ENCODE peak calls at places on chromosomes 1 and 21, in six cellular contexts. A, U, L, D, Z and Y are unnamed samples. For H3K27me3, the result is how much of the 10 kb centered on the place peaks cover.

GRCh38 chr1:54302951-54303843 is 103.0 kb downstream of the SSBP3 start:
- DNase-seq in A (no peak), U (peak), L (no peak), D (no peak), Z (no peak), Y (no peak)

GRCh38 chr1:155648207-155649147 is 38.5 kb downstream of the MSTO1 start:
- DNase-seq in U (peak), L (no peak), Z (no peak), D (peak), A (peak), Y (no peak)

GRCh38 chr1:116001739-116002487 is 25.6 kb downstream of the SLC22A15 start:
- DNase-seq in D (peak), A (no peak), Z (no peak), U (no peak), L (no peak), Y (no peak)

GRCh38 chr1:198165927-198166647 is 9.3 kb downstream of the NEK7 start:
- DNase-seq in A (peak), D (no peak), U (no peak), L (no peak), Z (no peak), Y (no peak)

GRCh38 chr1:44947060-44947773 is 39.2 kb downstream of the EIF2B3 start:
- DNase-seq in D (no peak), L (no peak), A (no peak), U (peak), Z (no peak), Y (no peak)

GRCh38 chr1:78003070-78003751 is 1.5 kb upstream of the DNAJB4 start:
- DNase-seq in Z (no peak), U (no peak), L (no peak), D (peak), A (no peak), Y (no peak)

GRCh38 chr1:6612641-6613360 is 730 bp upstream of the PHF13 start:
- DNase-seq in A (peak), Z (no peak), D (peak), L (no peak), U (peak), Y (no peak)

GRCh38 chr1:172949096-172949495 is 101.6 kb downstream of the TNFSF18 start:
- DNase-seq in D (no peak), L (no peak), U (no peak), A (no peak), Z (no peak), Y (no peak)

GRCh38 chr1:66916320-66916719 is 8.3 kb downstream of the DNAI4 start:
- DNase-seq in Z (no peak), D (no peak), L (no peak), A (no peak), U (no peak), Y (no peak)

GRCh38 chr1:46687095-46687659 is 15.5 kb downstream of the TEX38 start:
- DNase-seq in U (peak), Z (peak), D (peak), L (no peak), A (no peak), Y (no peak)

GRCh38 chr21:42447182-42447581 is 43.5 kb downstream of the UBASH3A start:
- DNase-seq in Z (no peak), A (no peak), U (no peak), D (no peak), L (no peak), Y (no peak)

GRCh38 chr1:201769966-201770365 is 59.0 kb upstream of the IPO9 start:
- DNase-seq in A (no peak), D (no peak), Z (no peak), L (no peak), U (peak), Y (no peak)

GRCh38 chr1:169287280-169287679 is 80.3 kb downstream of the NME7 start:
- DNase-seq in L (no peak), D (no peak), Z (no peak), A (no peak), U (no peak), Y (no peak)

GRCh38 chr1:238658766-238659165 is 727.6 kb upstream of the CHRM3 start:
- DNase-seq in A (no peak), U (peak), D (peak), L (no peak), Z (no peak), Y (no peak)

GRCh38 chr21:41068411-41069304 is 99.3 kb upstream of the BACE2 start:
- DNase-seq in L (peak), Z (peak), A (peak), U (peak), D (peak), Y (no peak)

DNA sequence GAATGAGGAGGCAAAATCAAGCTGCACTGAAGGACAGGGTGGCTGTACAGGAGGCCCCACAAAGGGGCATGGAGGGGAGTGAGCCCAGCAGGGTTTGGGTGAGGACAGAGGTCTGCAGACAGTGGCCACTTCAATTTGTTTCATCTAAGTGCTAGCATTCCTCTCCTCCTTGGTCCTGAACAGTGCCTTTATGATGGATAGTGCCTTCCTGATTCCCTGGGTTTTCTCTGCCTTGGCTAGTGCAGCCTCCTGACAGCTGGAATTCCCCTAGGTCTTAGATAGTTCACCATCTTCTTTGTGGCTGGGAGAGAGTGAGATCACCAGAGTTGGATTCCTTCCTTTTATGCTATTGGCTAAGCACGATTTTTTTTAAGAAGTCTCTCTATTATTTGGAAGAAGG is 3.8 kb upstream of the HPCAL4 start:
- DNase-seq in U (peak), Z (no peak), A (no peak), L (no peak), D (no peak), Y (no peak)
- H3K27me3 ChIP-seq in U (under half), Z (under half), A (half or more), L (under half), D (under half), Y (under half)

GRCh38 chr1:52978045-52978444 is 51.0 kb downstream of the SCP2 start:
- DNase-seq in U (no peak), A (no peak), Z (no peak), D (no peak), L (no peak), Y (no peak)

GRCh38 chr1:52973843-52974242 is 46.8 kb downstream of the SCP2 start:
- DNase-seq in Z (no peak), U (no peak), D (no peak), L (no peak), A (no peak), Y (no peak)

GRCh38 chr1:52976183-52977035 is 49.3 kb downstream of the SCP2 start:
- DNase-seq in Z (no peak), U (peak), A (peak), D (no peak), L (no peak), Y (no peak)
- H3K27ac ChIP-seq in Z (no peak), U (no peak), A (no peak), D (no peak), L (no peak), Y (no peak)

GRCh38 chr1:3670823-3671251 is 18.5 kb downstream of the TP73 start:
- DNase-seq in Z (no peak), U (no peak), D (no peak), L (no peak), A (no peak), Y (no peak)
- H3K27me3 ChIP-seq in Z (under half), U (under half), D (under half), L (under half), A (under half), Y (half or more)

DNA sequence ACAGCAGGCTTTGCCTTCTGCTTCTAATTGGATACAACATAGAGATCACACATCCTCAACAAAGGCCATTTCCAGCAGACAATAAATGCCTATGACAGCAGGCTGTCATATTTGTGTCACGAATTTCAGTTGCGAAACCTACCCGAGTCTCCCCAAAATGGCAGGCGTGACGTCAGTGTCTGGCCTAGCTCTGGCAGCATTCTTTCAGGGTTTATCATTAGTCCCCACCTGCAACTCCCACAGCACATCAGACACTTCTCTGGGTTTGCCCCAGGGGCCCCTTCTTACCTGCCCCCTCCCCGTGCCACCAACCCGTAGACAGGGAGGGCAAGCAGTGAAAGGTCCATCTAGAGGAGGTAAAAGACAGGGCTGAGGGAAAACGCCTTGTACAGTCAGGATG is 35.7 kb downstream of the KIAA1614 start:
- DNase-seq in Z (no peak), L (no peak), A (no peak), D (no peak), U (peak), Y (no peak)
- H3K27ac ChIP-seq in Z (no peak), L (no peak), A (no peak), D (no peak), U (no peak), Y (no peak)

DNA sequence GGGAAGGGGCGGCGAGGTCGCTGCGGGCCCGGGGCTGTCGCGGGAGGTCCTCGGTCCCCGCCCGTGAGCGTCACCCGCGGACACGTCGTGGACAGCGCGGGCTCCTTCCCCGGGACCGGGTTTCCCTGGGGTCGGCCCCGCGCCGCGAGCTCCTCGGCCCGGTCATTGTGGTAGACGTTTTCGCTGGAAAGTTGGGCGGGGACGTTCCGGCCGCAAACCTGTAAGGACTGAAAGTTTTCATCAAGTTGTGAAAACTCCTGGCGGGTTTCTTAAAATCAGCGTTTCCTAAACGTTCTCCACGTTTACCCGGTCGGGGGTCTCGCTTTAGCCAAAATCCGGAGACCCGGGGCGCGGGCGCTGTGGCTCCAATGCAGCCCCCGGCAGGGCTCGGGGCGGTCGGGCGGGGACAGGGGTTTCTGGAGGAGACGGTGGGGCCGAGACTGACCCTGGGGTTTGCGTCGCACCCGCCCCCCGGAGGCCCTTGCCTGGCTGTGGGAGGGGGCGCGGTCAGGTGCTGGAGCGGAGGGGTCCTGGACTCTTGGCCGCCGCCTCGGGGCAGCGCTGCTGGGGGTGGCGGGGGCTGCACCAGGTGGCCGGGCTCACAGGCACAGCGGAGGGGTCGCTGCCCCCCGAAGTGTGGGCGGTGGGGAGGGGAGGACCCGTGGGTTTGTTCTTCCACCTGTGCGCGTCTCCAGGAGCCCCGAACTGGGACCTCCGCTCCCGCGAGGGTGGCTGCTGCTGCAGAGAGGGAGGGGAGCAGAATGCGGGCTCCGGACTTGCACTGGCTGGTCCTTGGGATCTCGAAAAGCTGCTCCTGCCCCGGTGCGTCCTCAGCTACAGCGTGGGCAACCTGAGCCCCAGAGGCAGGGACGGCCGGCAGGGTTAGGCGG is 827 bp downstream of the PRKCZ start:
- DNase-seq in Z (no peak), A (peak), L (no peak), U (no peak), D (peak), Y (no peak)
- H3K27me3 ChIP-seq in Z (under half), A (under half), L (under half), U (under half), D (under half), Y (half or more)

GRCh38 chr1:160652924-160653619 is 6.2 kb upstream of the SLAMF1 start:
- DNase-seq in D (no peak), L (no peak), A (no peak), U (no peak), Z (no peak), Y (no peak)
- H3K27ac ChIP-seq in D (no peak), L (no peak), A (no peak), U (no peak), Z (no peak), Y (no peak)

DNA sequence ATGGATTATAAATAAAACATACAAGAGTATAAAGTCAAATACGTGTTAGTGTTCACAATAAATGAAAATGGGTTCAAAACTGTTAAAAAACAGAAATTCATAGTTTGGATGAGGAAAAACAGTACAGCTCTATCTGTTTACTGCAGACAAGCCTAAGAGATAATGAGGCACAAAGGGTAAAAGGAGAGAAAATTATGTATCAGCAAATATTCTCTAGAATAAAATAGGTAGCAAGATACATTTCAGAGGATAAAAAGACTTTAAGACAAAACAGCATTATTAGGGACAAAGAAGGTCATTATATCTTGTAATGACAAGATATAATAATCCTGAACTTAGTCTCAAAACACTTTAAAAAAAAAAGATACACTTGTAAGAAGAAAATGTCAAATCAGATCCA is 123.1 kb downstream of the EPHB2 start:
- DNase-seq in D (no peak), L (no peak), Z (no peak), A (no peak), U (no peak), Y (no peak)
- H3K27me3 ChIP-seq in D (under half), L (under half), Z (under half), A (under half), U (under half), Y (under half)

GRCh38 chr1:94095112-94095637 is 25.8 kb downstream of the ABCA4 start:
- DNase-seq in D (no peak), A (no peak), U (peak), L (no peak), Z (peak), Y (no peak)
- H3K27ac ChIP-seq in D (no peak), A (no peak), U (peak), L (no peak), Z (peak), Y (peak)

DNA sequence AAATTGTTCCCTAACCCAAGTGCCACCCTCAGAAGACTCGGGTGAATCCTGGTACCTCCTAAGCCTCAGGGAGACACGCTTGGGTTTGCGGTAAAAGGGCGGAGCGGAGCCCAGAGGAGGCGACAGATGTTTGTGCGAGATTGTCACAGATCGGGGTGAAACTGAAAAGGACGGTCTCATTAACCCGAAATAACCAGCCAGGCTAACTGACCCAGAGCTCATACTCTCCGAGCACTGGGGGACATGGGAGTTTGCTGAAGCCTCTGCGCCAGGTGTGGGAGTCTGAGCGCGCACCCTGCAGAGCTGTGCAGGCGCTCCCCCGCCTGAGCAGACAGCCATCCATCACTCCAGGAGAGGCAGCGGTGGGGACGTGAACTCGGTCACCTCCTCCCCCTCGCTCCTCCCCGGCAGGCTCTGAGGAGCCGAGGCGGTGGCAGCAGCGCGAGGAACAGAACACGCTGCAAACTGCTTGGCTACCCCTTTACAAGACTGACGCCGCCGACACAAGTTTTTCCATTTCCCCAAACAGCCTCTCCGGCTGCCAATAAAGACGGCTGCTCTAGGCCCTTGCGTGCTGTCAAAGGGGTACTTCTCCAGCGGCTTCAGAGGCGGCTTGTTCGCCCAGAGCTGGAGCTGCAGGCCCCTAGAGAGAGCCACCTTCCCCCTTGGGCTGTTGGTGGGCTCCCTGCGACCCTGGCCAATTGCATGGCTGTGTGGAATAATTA is 43.5 kb downstream of the RRAGC start:
- DNase-seq in A (no peak), Z (no peak), D (no peak), U (no peak), L (no peak), Y (no peak)
- H3K27me3 ChIP-seq in A (half or more), Z (under half), D (half or more), U (under half), L (under half), Y (under half)